ENCODE peak calls at places on chromosomes 16 and 17, in seven cellular contexts. One of them, this sample, is unnamed.

GRCh38 chr16:71895679-71896385 is 501 bp downstream of the IST1 start:
- DNase-seq in PC-3: peak
- DNase-seq in Caco-2: peak
- DNase-seq in left ventricle myocardium inferior: peak
- DNase-seq in neural crest cell: no peak
- DNase-seq in psoas muscle: peak
- DNase-seq in GM23338: peak
- DNase-seq in this sample: peak

GRCh38 chr17:76388966-76389888 is 4.8 kb downstream of the SPHK1 start:
- DNase-seq in PC-3: no peak
- DNase-seq in Caco-2: no peak
- DNase-seq in left ventricle myocardium inferior: no peak
- DNase-seq in neural crest cell: no peak
- DNase-seq in psoas muscle: no peak
- DNase-seq in GM23338: peak
- DNase-seq in this sample: no peak

GRCh38 chr17:36722121-36722902 is 120.9 kb downstream of the MRM1 start:
- DNase-seq in PC-3: peak
- DNase-seq in Caco-2: peak
- DNase-seq in left ventricle myocardium inferior: peak
- DNase-seq in neural crest cell: peak
- DNase-seq in psoas muscle: peak
- DNase-seq in GM23338: peak
- DNase-seq in this sample: peak

GRCh38 chr16:54774768-54775167 is 155.9 kb upstream of the IRX5 start:
- DNase-seq in PC-3: no peak
- DNase-seq in Caco-2: no peak
- DNase-seq in left ventricle myocardium inferior: no peak
- DNase-seq in neural crest cell: no peak
- DNase-seq in psoas muscle: no peak
- DNase-seq in GM23338: no peak
- DNase-seq in this sample: no peak

GRCh38 chr16:66916518-66916917 is 2.2 kb downstream of the CDH16 start:
- DNase-seq in PC-3: no peak
- DNase-seq in Caco-2: no peak
- DNase-seq in left ventricle myocardium inferior: no peak
- DNase-seq in neural crest cell: no peak
- DNase-seq in psoas muscle: no peak
- DNase-seq in GM23338: no peak
- DNase-seq in this sample: no peak

GRCh38 chr16:1420111-1420539 is 422 bp downstream of the UQCC4 start:
- DNase-seq in PC-3: no peak
- DNase-seq in Caco-2: no peak
- DNase-seq in left ventricle myocardium inferior: no peak
- DNase-seq in neural crest cell: no peak
- DNase-seq in psoas muscle: no peak
- DNase-seq in GM23338: no peak
- DNase-seq in this sample: no peak

GRCh38 chr17:17855976-17856375 is 19.2 kb upstream of the SREBF1 start:
- DNase-seq in PC-3: no peak
- DNase-seq in Caco-2: no peak
- DNase-seq in left ventricle myocardium inferior: no peak
- DNase-seq in neural crest cell: no peak
- DNase-seq in psoas muscle: no peak
- DNase-seq in GM23338: no peak
- DNase-seq in this sample: no peak

GRCh38 chr17:18331879-18332278 is 16.8 kb downstream of the SMCR8 start:
- DNase-seq in PC-3: no peak
- DNase-seq in Caco-2: no peak
- DNase-seq in left ventricle myocardium inferior: no peak
- DNase-seq in neural crest cell: no peak
- DNase-seq in psoas muscle: no peak
- DNase-seq in GM23338: no peak
- DNase-seq in this sample: no peak

GRCh38 chr17:75488693-75489510 is 26.4 kb downstream of the CASKIN2 start:
- DNase-seq in PC-3: no peak
- DNase-seq in Caco-2: no peak
- DNase-seq in left ventricle myocardium inferior: no peak
- DNase-seq in neural crest cell: no peak
- DNase-seq in psoas muscle: no peak
- DNase-seq in GM23338: no peak
- DNase-seq in this sample: no peak

GRCh38 chr17:66301864-66302741 is at the start of gene PRKCA:
- DNase-seq in PC-3: peak
- DNase-seq in Caco-2: peak
- DNase-seq in left ventricle myocardium inferior: peak
- DNase-seq in neural crest cell: peak
- DNase-seq in psoas muscle: peak
- DNase-seq in GM23338: peak
- DNase-seq in this sample: peak

GRCh38 chr17:39700148-39700987 is 504 bp downstream of the ERBB2 start:
- DNase-seq in PC-3: no peak
- DNase-seq in Caco-2: peak
- DNase-seq in left ventricle myocardium inferior: no peak
- DNase-seq in neural crest cell: peak
- DNase-seq in psoas muscle: no peak
- DNase-seq in GM23338: peak
- DNase-seq in this sample: peak

GRCh38 chr16:79728048-79728922 is 127.7 kb upstream of the MAF start:
- DNase-seq in PC-3: no peak
- DNase-seq in Caco-2: no peak
- DNase-seq in left ventricle myocardium inferior: no peak
- DNase-seq in neural crest cell: no peak
- DNase-seq in psoas muscle: no peak
- DNase-seq in GM23338: no peak
- DNase-seq in this sample: no peak

GRCh38 chr17:44828919-44829557 is 1.0 kb downstream of the GJC1 start:
- DNase-seq in PC-3: peak
- DNase-seq in Caco-2: no peak
- DNase-seq in left ventricle myocardium inferior: no peak
- DNase-seq in neural crest cell: no peak
- DNase-seq in psoas muscle: no peak
- DNase-seq in GM23338: no peak
- DNase-seq in this sample: no peak

GRCh38 chr17:16919663-16920627 is 52.0 kb downstream of the TNFRSF13B start:
- DNase-seq in PC-3: no peak
- DNase-seq in Caco-2: no peak
- DNase-seq in left ventricle myocardium inferior: peak
- DNase-seq in neural crest cell: no peak
- DNase-seq in psoas muscle: no peak
- DNase-seq in GM23338: peak
- DNase-seq in this sample: no peak

GRCh38 chr16:4392382-4393242 is 21.0 kb downstream of the VASN start:
- DNase-seq in PC-3: no peak
- DNase-seq in Caco-2: no peak
- DNase-seq in left ventricle myocardium inferior: peak
- DNase-seq in neural crest cell: no peak
- DNase-seq in psoas muscle: no peak
- DNase-seq in GM23338: peak
- DNase-seq in this sample: peak

GRCh38 chr17:80455328-80455710 is 21.1 kb downstream of the NPTX1 start:
- DNase-seq in PC-3: peak
- DNase-seq in Caco-2: no peak
- DNase-seq in left ventricle myocardium inferior: no peak
- DNase-seq in neural crest cell: peak
- DNase-seq in psoas muscle: peak
- DNase-seq in GM23338: peak
- DNase-seq in this sample: peak

GRCh38 chr17:72462396-72462795 is 341.6 kb downstream of the SOX9 start:
- DNase-seq in PC-3: peak
- DNase-seq in Caco-2: no peak
- DNase-seq in left ventricle myocardium inferior: no peak
- DNase-seq in neural crest cell: no peak
- DNase-seq in psoas muscle: no peak
- DNase-seq in GM23338: no peak
- DNase-seq in this sample: no peak

GRCh38 chr16:5054876-5055865 is 10.6 kb downstream of the C16orf89 start:
- DNase-seq in PC-3: no peak
- DNase-seq in Caco-2: no peak
- DNase-seq in left ventricle myocardium inferior: no peak
- DNase-seq in neural crest cell: no peak
- DNase-seq in psoas muscle: no peak
- DNase-seq in GM23338: no peak
- DNase-seq in this sample: no peak

DNA sequence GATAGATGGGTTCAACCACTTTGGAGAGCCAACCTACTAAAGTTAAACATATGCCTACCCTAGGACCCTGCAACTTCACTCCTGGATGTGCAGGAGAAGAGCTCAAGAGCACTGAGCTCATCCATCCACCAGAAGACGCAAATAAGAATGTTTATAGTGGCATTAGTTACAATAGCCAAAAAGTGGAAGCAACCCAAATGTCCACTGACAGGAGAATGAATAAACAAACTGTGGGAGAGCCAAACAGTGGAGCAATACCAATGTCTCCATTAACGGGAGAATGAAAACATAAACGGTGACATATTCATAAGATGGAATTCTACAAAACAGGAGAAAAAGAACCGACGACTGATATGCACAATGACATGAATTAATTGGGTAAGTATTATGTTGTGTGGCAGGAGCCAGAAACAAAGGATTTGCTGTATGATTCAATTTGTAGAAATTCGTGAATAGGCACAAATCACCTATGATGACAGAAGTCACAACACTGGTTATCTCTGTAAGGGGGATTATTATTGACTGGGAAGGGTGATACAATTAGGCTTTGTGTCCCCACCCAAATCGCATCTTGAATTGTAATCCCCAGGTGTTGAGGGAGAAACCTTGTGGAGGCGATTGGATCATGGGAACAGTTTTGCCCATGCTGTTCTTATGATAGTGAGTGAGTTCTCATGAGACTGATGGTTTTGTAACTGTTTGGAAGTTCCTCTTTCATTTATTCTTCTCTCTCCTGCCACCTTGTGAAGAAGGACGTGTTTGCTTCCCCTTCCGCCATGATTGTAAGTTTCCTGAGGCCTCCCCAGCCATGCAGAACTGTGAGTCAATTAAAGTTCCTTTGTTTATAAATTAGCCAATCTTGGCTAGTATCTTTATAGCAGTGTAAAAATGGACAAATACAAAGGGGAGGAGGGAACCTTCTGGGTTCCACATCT is 57.9 kb upstream of the PLCG2 start:
- DNase-seq in PC-3: no peak
- DNase-seq in Caco-2: no peak
- DNase-seq in left ventricle myocardium inferior: no peak
- DNase-seq in neural crest cell: no peak
- DNase-seq in psoas muscle: no peak
- DNase-seq in GM23338: no peak
- DNase-seq in this sample: no peak
- TF ChIP-seq CTCF in PC-3: no peak
- TF ChIP-seq CTCF in Caco-2: no peak
- TF ChIP-seq CTCF in left ventricle myocardium inferior: no peak
- TF ChIP-seq CTCF in neural crest cell: no peak
- TF ChIP-seq CTCF in psoas muscle: no peak
- TF ChIP-seq CTCF in GM23338: no peak
- TF ChIP-seq CTCF in this sample: no peak

GRCh38 chr17:13619462-13619861 is 17.7 kb upstream of the HS3ST3A1 start:
- DNase-seq in PC-3: no peak
- DNase-seq in Caco-2: no peak
- DNase-seq in left ventricle myocardium inferior: no peak
- DNase-seq in neural crest cell: no peak
- DNase-seq in psoas muscle: no peak
- DNase-seq in GM23338: peak
- DNase-seq in this sample: no peak
- TF ChIP-seq CTCF in PC-3: no peak
- TF ChIP-seq CTCF in Caco-2: no peak
- TF ChIP-seq CTCF in left ventricle myocardium inferior: no peak
- TF ChIP-seq CTCF in neural crest cell: no peak
- TF ChIP-seq CTCF in psoas muscle: no peak
- TF ChIP-seq CTCF in GM23338: peak
- TF ChIP-seq CTCF in this sample: no peak

GRCh38 chr17:49239963-49240362 is 9.4 kb upstream of the PHOSPHO1 start:
- DNase-seq in PC-3: peak
- DNase-seq in Caco-2: no peak
- DNase-seq in left ventricle myocardium inferior: no peak
- DNase-seq in neural crest cell: no peak
- DNase-seq in psoas muscle: no peak
- DNase-seq in GM23338: no peak
- DNase-seq in this sample: no peak
- TF ChIP-seq CTCF in PC-3: no peak
- TF ChIP-seq CTCF in Caco-2: no peak
- TF ChIP-seq CTCF in left ventricle myocardium inferior: no peak
- TF ChIP-seq CTCF in neural crest cell: no peak
- TF ChIP-seq CTCF in psoas muscle: no peak
- TF ChIP-seq CTCF in GM23338: no peak
- TF ChIP-seq CTCF in this sample: no peak

DNA sequence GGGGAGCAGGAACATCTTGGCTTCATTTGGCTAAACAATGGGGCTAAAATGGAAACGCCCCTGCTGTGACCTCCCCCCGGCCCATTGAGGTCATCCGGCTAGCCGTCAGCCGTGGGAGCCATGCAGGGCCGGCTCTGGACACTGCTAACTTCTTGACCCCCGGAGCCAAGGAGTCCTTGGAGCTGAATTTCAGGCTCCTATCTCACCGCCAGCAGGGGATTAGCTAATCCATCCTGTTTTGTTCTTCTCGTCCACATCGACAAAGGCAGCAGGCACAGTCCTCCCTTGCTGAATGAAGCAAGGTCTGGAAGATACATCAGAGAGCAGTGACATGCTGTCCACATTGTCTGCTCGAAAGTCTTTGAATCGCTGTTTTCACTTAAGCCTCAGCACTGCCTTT is 296.1 kb upstream of the N4BP1 start:
- DNase-seq in PC-3: no peak
- DNase-seq in Caco-2: no peak
- DNase-seq in left ventricle myocardium inferior: no peak
- DNase-seq in neural crest cell: no peak
- DNase-seq in psoas muscle: no peak
- DNase-seq in GM23338: no peak
- DNase-seq in this sample: no peak
- TF ChIP-seq CTCF in PC-3: no peak
- TF ChIP-seq CTCF in Caco-2: no peak
- TF ChIP-seq CTCF in left ventricle myocardium inferior: no peak
- TF ChIP-seq CTCF in neural crest cell: no peak
- TF ChIP-seq CTCF in psoas muscle: no peak
- TF ChIP-seq CTCF in GM23338: no peak
- TF ChIP-seq CTCF in this sample: no peak

GRCh38 chr16:75260856-75261589 is 9.6 kb upstream of the BCAR1 start:
- DNase-seq in PC-3: no peak
- DNase-seq in Caco-2: no peak
- DNase-seq in left ventricle myocardium inferior: no peak
- DNase-seq in neural crest cell: no peak
- DNase-seq in psoas muscle: no peak
- DNase-seq in GM23338: no peak
- DNase-seq in this sample: no peak
- TF ChIP-seq CTCF in PC-3: no peak
- TF ChIP-seq CTCF in Caco-2: no peak
- TF ChIP-seq CTCF in left ventricle myocardium inferior: no peak
- TF ChIP-seq CTCF in neural crest cell: no peak
- TF ChIP-seq CTCF in psoas muscle: no peak
- TF ChIP-seq CTCF in GM23338: no peak
- TF ChIP-seq CTCF in this sample: no peak